ENCODE peak calls at places on chromosomes 7 and 10, in ten cellular contexts. G is NCI-H187; A is GM23248; Z is NCI-H2081; O is HuH-7; X is breast epithelium; F is epithelial cell of prostate; S is NCI-H510A; Y is activated CD4-positive, alpha-beta T cell treated with anti-CD3 and anti-CD28 coated beads, Interleukin-2, amount 10 ng/mL, durations not matched to agents 7 days and 5 days; I is KBM-7. W is an unnamed sample.

GRCh38 chr10:43262043-43262901 is 4.6 kb downstream of the RASGEF1A start:
- DNase-seq in Y (no peak), I (no peak), Z (no peak), X (no peak), S (no peak), O (no peak), F (no peak), A (no peak), G (no peak), W (no peak)

GRCh38 chr10:6741561-6741960 is 161.5 kb upstream of the PRKCQ start:
- DNase-seq in X (no peak), O (no peak), G (no peak), F (no peak), Z (no peak), Y (no peak), A (peak; percentile 31), S (no peak), I (no peak), W (no peak)

GRCh38 chr10:70492786-70493659 is 14.5 kb downstream of the PALD1 start:
- DNase-seq in I (peak; percentile 86), G (no peak), Y (no peak), Z (no peak), X (no peak), O (no peak), S (no peak), F (no peak), A (peak; percentile 25), W (no peak)

GRCh38 chr10:87089746-87090145 is 4.9 kb downstream of the GLUD1 start:
- DNase-seq in A (no peak), S (no peak), F (no peak), Z (no peak), Y (no peak), I (no peak), X (no peak), G (no peak), O (no peak), W (no peak)

GRCh38 chr7:41013117-41013516 is 689.8 kb downstream of the INHBA start:
- DNase-seq in A (no peak), G (no peak), S (no peak), F (no peak), Z (no peak), I (no peak), O (no peak), Y (no peak), X (no peak), W (no peak)

GRCh38 chr10:113572520-113573290 is 19.9 kb downstream of the HABP2 start:
- DNase-seq in Y (no peak), S (no peak), F (no peak), X (no peak), I (no peak), G (no peak), Z (no peak), A (no peak), O (no peak), W (no peak)

GRCh38 chr7:106415433-106415832 is 130.7 kb upstream of the NAMPT start:
- DNase-seq in S (no peak), G (no peak), O (no peak), A (no peak), Z (no peak), X (no peak), Y (no peak), I (no peak), F (no peak), W (no peak)

GRCh38 chr7:44607141-44608068 is 978 bp downstream of the OGDH start:
- DNase-seq in S (no peak), A (no peak), X (no peak), Y (no peak), F (no peak), I (no peak), O (no peak), Z (no peak), G (no peak), W (no peak)

GRCh38 chr7:19648791-19649190 is 60.0 kb downstream of the POLR1F start:
- DNase-seq in O (no peak), Y (no peak), Z (no peak), X (no peak), A (peak; percentile 9), I (no peak), S (no peak), F (no peak), G (no peak), W (no peak)

GRCh38 chr7:157674027-157674714 is 337.4 kb downstream of the DNAJB6 start:
- DNase-seq in I (no peak), A (no peak), S (no peak), O (no peak), G (no peak), Z (no peak), Y (no peak), X (no peak), F (no peak), W (no peak)

GRCh38 chr10:61791216-61791615 is 110.3 kb upstream of the ARID5B start:
- DNase-seq in S (no peak), O (no peak), F (no peak), G (no peak), X (no peak), Z (no peak), I (no peak), A (peak; percentile 29), Y (no peak), W (no peak)